ENCODE peak calls at places on chromosome 10, in five cellular contexts. I is bronchial epithelial cell, S is right lobe of liver, W is neuronal stem cell, Y is IMR-90. C is an unnamed sample.

GRCh38 chr10:11042375-11042774 is 24.7 kb downstream of the CELF2 start:
- DNase-seq in W (no peak), S (no peak), Y (peak), I (no peak), C (no peak)

GRCh38 chr10:93493162-93493561 is 3.2 kb upstream of the CEP55 start:
- DNase-seq in I (no peak), Y (no peak), S (no peak), W (no peak), C (no peak)

GRCh38 chr10:27865221-27865635 is 119.6 kb upstream of the MKX start:
- DNase-seq in S (no peak), W (no peak), I (peak), Y (peak), C (no peak)

GRCh38 chr10:22611425-22612111 is 102.8 kb downstream of the PIP4K2A start:
- DNase-seq in Y (no peak), W (no peak), I (no peak), S (no peak), C (no peak)

GRCh38 chr10:107443817-107444216 is 279.3 kb upstream of the SORCS1 start:
- DNase-seq in S (no peak), I (no peak), Y (no peak), W (no peak), C (no peak)

GRCh38 chr10:43262043-43262901 is 4.6 kb downstream of the RASGEF1A start:
- DNase-seq in I (no peak), Y (no peak), S (no peak), W (peak), C (no peak)

GRCh38 chr10:126876456-126876855 is 28.8 kb upstream of the DOCK1 start:
- DNase-seq in Y (no peak), W (no peak), S (no peak), I (no peak), C (no peak)

GRCh38 chr10:28738200-28738599 is 60.9 kb downstream of the BAMBI start:
- DNase-seq in Y (no peak), S (no peak), W (no peak), I (no peak), C (no peak)

GRCh38 chr10:80611481-80611880 is 73.8 kb downstream of the SH2D4B start:
- DNase-seq in I (no peak), W (no peak), Y (no peak), S (peak), C (no peak)
- H3K4me3 ChIP-seq in I (no peak), W (no peak), Y (no peak), S (no peak), C (no peak)

GRCh38 chr10:3065622-3066021 is 1.7 kb upstream of the PFKP start:
- DNase-seq in W (no peak), Y (no peak), I (no peak), S (no peak), C (no peak)
- H3K4me3 ChIP-seq in W (no peak), Y (no peak), I (no peak), S (no peak), C (no peak)

GRCh38 chr10:101775273-101776131 is at the start of gene FGF8:
- DNase-seq in Y (no peak), W (no peak), I (no peak), S (no peak), C (no peak)

GRCh38 chr10:101773923-101774588 is 1.9 kb downstream of the FGF8 start:
- DNase-seq in Y (no peak), W (no peak), I (no peak), S (no peak), C (no peak)

GRCh38 chr10:101772017-101772894 is 3.7 kb downstream of the FGF8 start:
- DNase-seq in W (no peak), S (no peak), I (no peak), Y (no peak), C (no peak)

GRCh38 chr10:101772895-101773761 is 2.8 kb downstream of the FGF8 start:
- DNase-seq in W (no peak), I (no peak), S (no peak), Y (no peak), C (no peak)

GRCh38 chr10:101774589-101775272 is 1.2 kb downstream of the FGF8 start:
- DNase-seq in I (no peak), W (no peak), S (no peak), Y (no peak), C (no peak)
- H3K4me3 ChIP-seq in I (no peak), W (peak), S (no peak), Y (no peak), C (no peak)

DNA sequence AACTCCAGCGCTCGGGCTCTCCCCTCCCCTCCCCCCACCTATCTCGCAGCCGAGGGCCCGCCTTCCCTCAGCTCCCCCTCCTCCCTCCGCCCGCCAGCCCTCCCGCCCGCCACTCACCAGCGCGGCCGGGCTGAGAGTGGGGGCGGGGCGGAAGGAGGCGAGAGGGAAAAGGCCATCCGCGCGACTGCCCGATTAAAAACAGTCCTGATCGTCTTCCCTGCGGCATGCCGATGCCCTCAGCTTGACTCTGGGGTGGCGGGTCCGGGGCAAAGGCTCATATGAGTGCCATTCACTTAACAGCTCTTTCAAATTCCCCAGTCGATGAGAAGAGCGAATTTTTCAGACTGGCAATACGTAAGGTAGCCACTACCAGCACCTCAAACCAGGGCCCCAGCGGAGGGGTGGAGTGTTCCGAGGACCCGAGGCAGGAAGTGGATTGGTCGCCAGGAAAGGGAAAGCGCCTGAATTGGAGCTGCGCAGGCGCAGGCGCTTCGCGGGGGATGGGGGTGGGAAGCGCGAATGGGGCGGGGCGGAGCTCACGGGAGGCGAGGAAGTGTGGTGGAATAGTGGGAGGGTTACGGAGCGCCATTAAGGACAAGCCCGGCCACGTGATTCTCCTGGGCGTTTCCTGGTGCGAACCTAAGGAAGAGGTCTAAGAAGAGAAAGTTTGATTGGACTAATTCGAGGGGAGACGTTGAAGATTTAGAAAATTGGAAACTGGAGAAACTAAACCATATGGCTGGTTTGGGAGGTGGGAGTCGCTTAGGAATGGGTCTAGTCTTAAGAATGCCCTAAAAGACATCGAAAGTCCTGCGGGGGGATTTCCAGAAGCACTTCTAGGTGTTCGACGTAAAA is at the start of gene UPF2:
- DNase-seq in W (peak), Y (peak), I (peak), S (peak), C (peak)
- H3K4me3 ChIP-seq in W (peak), Y (peak), I (peak), S (peak), C (peak)

DNA sequence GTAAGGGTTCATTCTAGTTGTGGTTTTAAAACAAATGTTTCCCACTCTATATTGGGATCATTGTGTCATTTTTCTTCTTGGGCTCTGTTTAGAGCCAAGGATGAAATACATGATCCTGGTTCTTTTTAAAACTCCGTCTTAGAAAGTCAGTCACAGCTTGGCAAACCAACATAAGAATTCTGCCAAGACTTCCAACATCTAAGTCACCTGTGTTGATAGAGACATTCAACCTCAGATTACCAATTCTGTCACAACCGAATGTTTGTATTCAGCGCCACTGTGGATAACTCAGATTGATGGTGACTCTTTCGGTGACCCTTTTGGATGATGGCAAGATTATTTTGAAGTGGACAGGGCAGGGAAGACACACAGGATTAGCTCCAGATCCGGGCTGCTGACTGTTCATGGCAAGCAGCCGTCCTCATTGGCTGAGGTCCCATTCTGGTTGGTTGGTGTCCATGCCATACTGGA is 255.4 kb downstream of the ARHGAP21 start:
- DNase-seq in I (peak), Y (no peak), W (no peak), S (peak), C (no peak)
- H3K4me3 ChIP-seq in I (peak), Y (no peak), W (no peak), S (peak), C (no peak)

DNA sequence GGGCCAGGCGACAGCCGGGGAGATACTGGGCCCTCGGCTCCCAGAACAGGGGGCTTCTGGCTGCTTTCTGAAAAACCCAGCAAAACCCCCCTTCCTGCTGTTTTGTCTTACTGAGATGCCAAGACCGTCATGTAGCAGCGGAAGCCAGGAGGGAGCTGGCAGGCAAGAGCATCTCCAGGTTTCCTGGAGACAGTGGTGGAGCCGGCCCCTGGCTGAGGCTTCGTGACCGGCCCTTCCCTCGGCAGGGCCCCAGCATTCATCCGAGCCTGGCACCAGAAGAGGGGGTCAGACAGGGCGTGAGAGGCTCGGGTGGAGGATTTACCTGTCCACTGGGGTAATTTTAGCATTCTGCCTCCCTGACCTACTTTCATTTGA is 9.5 kb downstream of the PFKFB3 start:
- DNase-seq in S (no peak), W (no peak), Y (no peak), I (no peak), C (no peak)
- H3K4me3 ChIP-seq in S (no peak), W (no peak), Y (no peak), I (no peak), C (no peak)

DNA sequence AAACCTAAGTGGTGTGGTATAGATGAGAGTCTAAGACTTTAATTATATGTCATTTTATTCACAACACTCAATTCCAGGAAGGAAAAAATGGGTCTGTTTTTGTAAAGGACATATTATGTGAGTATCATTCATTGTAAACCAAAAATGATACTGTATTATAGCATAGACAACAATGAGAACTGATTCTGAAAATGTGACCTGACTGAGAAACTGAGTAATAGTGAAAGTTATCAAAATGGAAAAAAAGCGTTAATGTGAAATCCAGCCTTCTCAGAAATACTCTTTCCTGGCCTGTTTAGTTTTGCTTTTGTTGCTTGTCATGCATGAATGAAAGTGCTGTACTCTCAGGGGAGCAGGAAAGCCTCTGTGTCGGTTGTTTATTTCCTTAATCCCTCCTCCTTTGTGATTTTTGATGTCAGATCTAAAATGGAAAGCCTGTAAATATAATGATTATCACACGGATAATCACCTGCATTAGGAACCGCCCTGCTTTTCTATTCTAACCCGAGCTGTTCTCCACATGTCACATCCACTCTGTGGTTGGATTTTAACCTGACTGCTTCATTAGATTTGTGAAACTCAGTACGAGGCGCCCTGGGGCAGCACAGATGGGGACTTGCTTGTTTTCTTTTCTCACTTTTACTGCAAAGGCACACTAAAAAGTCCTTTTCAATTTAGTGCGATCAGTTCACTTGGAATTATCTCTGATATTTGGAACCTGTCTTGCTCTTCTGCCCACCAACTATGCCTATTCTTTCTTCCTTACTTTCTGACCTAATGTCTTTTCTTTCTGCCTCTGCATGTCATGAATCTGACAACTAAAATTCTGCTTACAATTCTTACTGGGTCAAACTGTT is 240.9 kb upstream of the KAT6B start:
- DNase-seq in I (no peak), Y (peak), W (no peak), S (peak), C (no peak)
- H3K4me3 ChIP-seq in I (no peak), Y (no peak), W (no peak), S (no peak), C (peak)

GRCh38 chr10:86366033-86366901 is at the start of gene GRID1:
- DNase-seq in S (peak), W (no peak), I (no peak), Y (no peak), C (no peak)
- H3K4me3 ChIP-seq in S (peak), W (peak), I (peak), Y (peak), C (peak)

C was measured in tibial nerve.